ENCODE peak calls at places on chromosomes 2 and 18, in eight cellular contexts. W is cardiac muscle cell, M is H7, G is AG09309, E is SK-N-SH, B is right lobe of liver, Y is AG04449, L is PC-9. S is an unnamed sample.

GRCh38 chr2:96534701-96535181 is 1.8 kb upstream of the ARID5A start:
- DNase-seq in W (no peak), M (peak), G (no peak), E (peak), B (no peak), Y (no peak), L (no peak), S (no peak)

GRCh38 chr18:58183226-58183625 is 139.2 kb downstream of the NEDD4L start:
- DNase-seq in W (no peak), M (no peak), G (no peak), E (no peak), B (no peak), Y (no peak), L (no peak), S (no peak)

GRCh38 chr18:79634186-79634585 is 45.4 kb upstream of the CTDP1 start:
- DNase-seq in W (no peak), M (no peak), G (no peak), E (no peak), B (no peak), Y (no peak), L (no peak), S (no peak)

GRCh38 chr2:67156796-67157195 is 240.3 kb upstream of the ETAA1 start:
- DNase-seq in W (no peak), M (no peak), G (no peak), E (no peak), B (no peak), Y (no peak), L (no peak), S (no peak)

GRCh38 chr2:10057231-10058107 is 14.1 kb downstream of the KLF11 start:
- DNase-seq in W (peak), M (peak), G (peak), E (peak), B (no peak), Y (no peak), L (peak), S (peak)

GRCh38 chr2:234904785-234905184 is 47.0 kb upstream of the SH3BP4 start:
- DNase-seq in W (no peak), M (no peak), G (no peak), E (no peak), B (no peak), Y (no peak), L (no peak), S (no peak)

GRCh38 chr2:42117923-42118758 is 51.0 kb upstream of the EML4 start:
- DNase-seq in W (no peak), M (no peak), G (no peak), E (no peak), B (no peak), Y (no peak), L (peak), S (no peak)

GRCh38 chr2:64448069-64448468 is 5.9 kb upstream of the LGALSL start:
- DNase-seq in W (no peak), M (no peak), G (no peak), E (no peak), B (no peak), Y (no peak), L (no peak), S (no peak)

GRCh38 chr18:24395049-24395780 is 2.4 kb downstream of the OSBPL1A start:
- DNase-seq in W (no peak), M (no peak), G (no peak), E (no peak), B (no peak), Y (no peak), L (no peak), S (no peak)

GRCh38 chr2:1825046-1825445 is 80.7 kb upstream of the PXDN start:
- DNase-seq in W (no peak), M (no peak), G (no peak), E (no peak), B (no peak), Y (no peak), L (no peak), S (no peak)

DNA sequence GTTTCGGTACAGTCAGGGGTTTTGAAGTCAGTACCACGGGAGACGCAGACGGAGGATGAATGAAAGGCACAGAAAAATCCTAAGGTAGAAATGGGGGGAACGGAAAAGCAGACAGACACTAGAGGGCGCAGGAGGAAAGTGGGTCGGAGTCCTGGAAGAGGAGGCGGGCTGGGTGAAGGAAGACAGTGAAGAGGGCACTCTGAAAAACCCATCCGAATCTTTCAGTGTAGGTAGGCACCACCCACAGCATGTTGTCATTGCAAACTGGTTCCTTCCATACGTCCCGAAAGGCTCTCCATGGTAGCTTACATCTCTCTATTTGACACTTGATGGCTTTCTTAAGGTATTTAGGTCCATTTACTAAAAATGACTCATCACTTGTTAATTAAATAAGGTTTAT is 18.5 kb upstream of the ZNF236 start:
- DNase-seq in W (peak), M (peak), G (no peak), E (peak), B (peak), Y (no peak), L (peak), S (peak)
- H3K4me3 ChIP-seq in W (no peak), M (no peak), G (no peak), E (peak), B (no peak), Y (no peak), L (peak), S (no peak)

GRCh38 chr2:171320731-171321130 is 113.1 kb downstream of the METTL8 start:
- DNase-seq in W (no peak), M (no peak), G (no peak), E (no peak), B (no peak), Y (no peak), L (no peak), S (no peak)

GRCh38 chr2:171318463-171318934 is 115.3 kb downstream of the METTL8 start:
- DNase-seq in W (peak), M (peak), G (no peak), E (no peak), B (no peak), Y (no peak), L (no peak), S (no peak)

GRCh38 chr2:171319164-171319810 is 114.5 kb downstream of the METTL8 start:
- DNase-seq in W (no peak), M (no peak), G (peak), E (no peak), B (no peak), Y (peak), L (no peak), S (no peak)

GRCh38 chr2:171317492-171318125 is 116.2 kb downstream of the METTL8 start:
- DNase-seq in W (no peak), M (no peak), G (no peak), E (no peak), B (no peak), Y (no peak), L (no peak), S (no peak)

DNA sequence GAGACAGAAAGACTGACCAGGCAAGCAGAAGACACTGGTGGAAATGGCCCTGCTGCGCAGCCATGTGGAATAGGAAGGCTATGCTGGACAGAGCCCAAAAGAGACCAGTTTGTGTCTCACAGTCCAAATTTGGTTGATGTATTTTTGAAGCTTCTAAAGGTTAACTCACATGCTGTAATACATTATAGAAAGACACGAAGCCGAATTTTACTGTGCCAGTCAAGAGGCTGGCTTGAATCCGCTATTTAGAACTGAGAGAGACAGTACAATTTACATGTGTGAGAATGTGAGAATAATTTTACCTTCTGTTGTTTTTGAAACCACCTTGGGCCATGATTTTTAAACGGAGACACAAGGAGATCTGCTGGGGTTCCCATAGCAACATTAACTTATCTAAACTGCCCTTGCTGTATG is 113.6 kb downstream of the METTL8 start:
- DNase-seq in W (no peak), M (no peak), G (no peak), E (no peak), B (no peak), Y (no peak), L (no peak), S (no peak)
- H3K4me3 ChIP-seq in W (no peak), M (no peak), G (no peak), E (no peak), B (no peak), Y (no peak), L (no peak), S (no peak)

GRCh38 chr2:11754705-11755026 is 8.2 kb downstream of the LPIN1 start:
- DNase-seq in W (no peak), M (no peak), G (no peak), E (no peak), B (no peak), Y (no peak), L (no peak), S (no peak)

GRCh38 chr2:11753886-11754704 is 7.7 kb downstream of the LPIN1 start:
- DNase-seq in W (no peak), M (no peak), G (no peak), E (peak), B (no peak), Y (no peak), L (peak), S (no peak)

GRCh38 chr2:11750917-11751316 is 4.5 kb downstream of the LPIN1 start:
- DNase-seq in W (no peak), M (no peak), G (no peak), E (no peak), B (no peak), Y (no peak), L (peak), S (no peak)

GRCh38 chr2:11753452-11753885 is 7.0 kb downstream of the LPIN1 start:
- DNase-seq in W (no peak), M (no peak), G (no peak), E (peak), B (no peak), Y (no peak), L (peak), S (no peak)

DNA sequence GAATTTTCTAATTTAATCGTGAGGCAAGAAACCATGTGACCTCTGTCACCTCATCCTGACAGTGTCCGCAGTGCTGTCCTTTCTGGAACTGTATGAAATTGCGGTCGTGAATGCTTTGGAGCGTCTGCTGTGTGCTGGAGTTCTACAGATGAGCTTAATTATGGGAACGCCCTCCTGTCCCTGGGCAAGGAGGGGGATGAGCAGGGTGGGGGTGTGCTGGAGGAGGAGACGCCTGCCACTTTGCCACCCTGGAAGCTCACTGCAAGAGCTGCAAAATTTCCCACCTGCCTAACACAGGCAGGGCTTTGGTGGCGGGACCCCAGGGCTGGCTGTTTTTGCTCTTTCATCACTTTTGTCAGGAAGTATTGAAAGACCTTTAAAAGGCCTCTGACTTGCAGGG is 6.5 kb downstream of the LPIN1 start:
- DNase-seq in W (peak), M (no peak), G (no peak), E (peak), B (no peak), Y (no peak), L (no peak), S (no peak)
- H3K4me3 ChIP-seq in W (no peak), M (no peak), G (no peak), E (no peak), B (no peak), Y (no peak), L (no peak), S (no peak)

DNA sequence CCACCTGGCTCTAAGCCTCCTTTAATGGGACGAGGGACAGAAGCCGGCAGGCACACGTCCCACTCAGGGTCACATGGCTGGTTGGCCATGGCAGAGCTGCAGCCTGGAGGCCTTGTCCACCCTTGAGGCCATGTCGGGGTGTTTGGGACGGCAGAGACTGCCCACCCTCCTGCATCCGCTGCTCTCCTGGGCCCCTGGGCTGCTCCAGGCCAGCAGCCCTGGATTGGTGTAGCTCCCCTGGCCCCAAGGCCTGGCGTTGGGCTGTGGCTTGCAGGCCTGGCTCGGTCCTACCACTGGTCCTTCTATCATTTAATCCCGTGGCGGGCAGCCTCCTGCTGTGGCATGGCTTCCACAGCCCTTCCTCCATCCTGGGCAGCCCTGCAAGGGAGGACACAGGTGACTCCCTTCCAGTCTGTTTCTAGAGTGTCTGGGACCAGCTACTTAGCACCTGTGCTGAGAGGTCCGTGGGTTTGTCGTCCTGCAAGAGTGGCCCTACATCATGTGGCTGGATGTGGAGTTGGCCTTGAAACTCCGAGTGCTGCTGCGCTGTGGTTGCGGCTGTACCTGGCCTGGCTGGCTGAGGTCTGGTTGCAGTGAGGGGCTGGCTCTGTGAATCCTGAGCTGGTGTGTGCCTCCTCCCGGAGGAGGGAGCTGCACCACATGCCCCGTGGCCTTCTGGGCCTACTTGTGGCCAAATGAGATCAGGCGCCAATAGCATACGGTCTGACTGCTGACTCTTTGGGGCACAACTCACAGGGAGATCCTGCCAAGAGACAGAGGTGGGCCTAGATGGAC is 67.3 kb downstream of the SH3RF3 start:
- DNase-seq in W (no peak), M (no peak), G (no peak), E (no peak), B (peak), Y (no peak), L (no peak), S (no peak)
- H3K4me3 ChIP-seq in W (no peak), M (no peak), G (no peak), E (no peak), B (no peak), Y (no peak), L (no peak), S (no peak)

S was measured in WERI-Rb-1.